ENCODE peak calls at places on chromosomes 16 and 17, in ten cellular contexts. H is H1, V is neural crest cell, B is ovary, X is stomach, I is GM13977, L is tibial nerve, R is PC-3, O is hepatocyte, Q is NB4. Y is an unnamed sample.
A peak's percentile ranks its signal among the peaks of the same experiment; 100 is the strongest.

GRCh38 chr17:29032798-29033197 is 10.1 kb upstream of the PIPOX start:
- DNase-seq in H (no peak), V (no peak), B (no peak), X (no peak), I (no peak), L (no peak), R (no peak), O (no peak), Q (no peak), Y (no peak)

GRCh38 chr17:34386343-34386924 is 23.4 kb upstream of the CCL1 start:
- DNase-seq in H (no peak), V (no peak), B (no peak), X (no peak), I (no peak), L (no peak), R (no peak), O (no peak), Q (no peak), Y (no peak)

GRCh38 chr17:56083475-56083874 is 69.8 kb upstream of the ANKFN1 start:
- DNase-seq in H (no peak), V (no peak), B (no peak), X (no peak), I (no peak), L (no peak), R (no peak), O (no peak), Q (no peak), Y (no peak)

GRCh38 chr17:55660171-55660886 is 62.3 kb downstream of the TMEM100 start:
- DNase-seq in H (no peak), V (no peak), B (no peak), X (no peak), I (no peak), L (no peak), R (no peak), O (peak; percentile 46), Q (peak; percentile 75), Y (peak; percentile 12)

GRCh38 chr17:32490101-32490482 is 3.3 kb downstream of the CDK5R1 start:
- DNase-seq in H (no peak), V (no peak), B (no peak), X (no peak), I (no peak), L (no peak), R (no peak), O (no peak), Q (no peak), Y (no peak)

GRCh38 chr17:4554441-4554996 is 665 bp downstream of the MYBBP1A start:
- DNase-seq in H (no peak), V (no peak), B (peak; percentile 31), X (no peak), I (no peak), L (no peak), R (no peak), O (no peak), Q (no peak), Y (no peak)

GRCh38 chr16:6081320-6081976 is 983.9 kb upstream of the EEF2KMT start:
- DNase-seq in H (peak; percentile 15), V (peak; percentile 48), B (no peak), X (no peak), I (peak; percentile 11), L (no peak), R (peak; percentile 6), O (peak; percentile 46), Q (peak; percentile 57), Y (peak; percentile 0)

GRCh38 chr16:14562691-14563491 is 67.2 kb downstream of the PARN start:
- DNase-seq in H (no peak), V (no peak), B (no peak), X (peak; percentile 48), I (no peak), L (no peak), R (no peak), O (peak; percentile 56), Q (peak; percentile 11), Y (peak; percentile 84)

GRCh38 chr17:31560836-31561235 is 169.4 kb downstream of the RAB11FIP4 start:
- DNase-seq in H (no peak), V (no peak), B (no peak), X (no peak), I (no peak), L (no peak), R (peak; percentile 50), O (peak; percentile 26), Q (no peak), Y (no peak)

GRCh38 chr16:28091706-28092105 is 28.2 kb upstream of the GSG1L start:
- DNase-seq in H (no peak), V (no peak), B (no peak), X (no peak), I (no peak), L (no peak), R (no peak), O (no peak), Q (no peak), Y (no peak)

GRCh38 chr16:28089205-28089991 is 25.9 kb upstream of the GSG1L start:
- DNase-seq in H (no peak), V (no peak), B (no peak), X (no peak), I (no peak), L (no peak), R (no peak), O (no peak), Q (no peak), Y (no peak)

GRCh38 chr16:28092721-28093382 is 29.3 kb upstream of the GSG1L start:
- DNase-seq in H (peak; percentile 59), V (no peak), B (no peak), X (no peak), I (no peak), L (no peak), R (no peak), O (no peak), Q (no peak), Y (no peak)

GRCh38 chr16:28089992-28090365 is 26.5 kb upstream of the GSG1L start:
- DNase-seq in H (no peak), V (no peak), B (no peak), X (no peak), I (no peak), L (no peak), R (no peak), O (no peak), Q (no peak), Y (no peak)

GRCh38 chr16:28090646-28091377 is 27.3 kb upstream of the GSG1L start:
- DNase-seq in H (peak; percentile 66), V (no peak), B (no peak), X (no peak), I (no peak), L (no peak), R (peak; percentile 36), O (no peak), Q (no peak), Y (no peak)
- TF ChIP-seq CTCF in H (peak; percentile 82), V (peak; percentile 18), B (no peak), X (no peak), I (no peak), L (no peak), R (peak; percentile 38), O (no peak), Q (no peak), Y (peak; percentile 12)

DNA sequence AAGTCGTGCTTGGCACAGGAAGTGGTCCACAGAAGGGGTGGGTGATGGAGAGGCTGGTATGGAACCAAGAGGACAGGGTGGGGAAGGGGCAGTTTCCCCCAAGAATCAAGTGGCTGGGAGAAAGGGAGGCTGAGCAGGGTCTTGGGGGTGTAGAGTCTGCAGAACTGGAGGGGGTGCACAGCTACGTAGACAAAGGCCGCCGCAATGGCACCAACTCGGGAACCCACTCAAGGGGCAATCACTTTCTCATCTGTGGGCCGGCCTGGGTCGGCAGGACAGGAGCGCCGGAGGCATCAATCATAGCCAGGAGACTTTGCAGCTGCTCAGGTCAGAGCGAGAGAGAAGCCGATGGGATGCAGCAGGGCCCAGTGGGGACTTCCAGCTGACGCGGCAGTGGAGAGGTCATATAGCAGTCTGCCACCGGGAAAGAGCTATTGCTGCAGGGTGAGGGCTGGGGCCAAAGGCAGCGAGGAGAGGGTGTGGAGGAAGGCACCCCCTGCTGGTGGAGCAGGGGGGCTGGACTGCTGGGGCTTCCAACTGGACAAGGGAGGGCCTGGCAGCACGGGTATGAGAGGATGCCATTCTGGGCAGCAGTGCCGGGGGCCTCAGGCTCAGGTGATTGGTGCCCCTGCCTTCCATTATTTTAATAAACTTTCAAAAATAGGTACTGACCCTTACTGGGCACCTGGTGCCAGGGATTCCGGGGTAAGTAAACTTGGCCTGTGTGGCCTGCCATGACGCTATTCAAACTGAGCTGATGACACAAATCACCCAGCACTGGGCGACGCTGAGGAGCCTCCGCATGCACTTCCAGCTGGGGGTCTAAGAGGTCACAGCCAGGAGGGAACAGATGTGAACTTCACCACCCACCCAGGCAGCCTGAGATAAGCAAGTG is 52.5 kb upstream of the MTSS2 start:
- DNase-seq in H (peak; percentile 44), V (peak; percentile 6), B (peak; percentile 61), X (peak; percentile 43), I (peak; percentile 55), L (no peak), R (peak; percentile 46), O (peak; percentile 66), Q (peak; percentile 88), Y (peak; percentile 63)
- TF ChIP-seq CTCF in H (peak; percentile 71), V (peak; percentile 65), B (no peak), X (peak; percentile 55), I (peak; percentile 49), L (peak; percentile 69), R (peak; percentile 55), O (peak; percentile 53), Q (peak; percentile 92), Y (peak; percentile 60)

DNA sequence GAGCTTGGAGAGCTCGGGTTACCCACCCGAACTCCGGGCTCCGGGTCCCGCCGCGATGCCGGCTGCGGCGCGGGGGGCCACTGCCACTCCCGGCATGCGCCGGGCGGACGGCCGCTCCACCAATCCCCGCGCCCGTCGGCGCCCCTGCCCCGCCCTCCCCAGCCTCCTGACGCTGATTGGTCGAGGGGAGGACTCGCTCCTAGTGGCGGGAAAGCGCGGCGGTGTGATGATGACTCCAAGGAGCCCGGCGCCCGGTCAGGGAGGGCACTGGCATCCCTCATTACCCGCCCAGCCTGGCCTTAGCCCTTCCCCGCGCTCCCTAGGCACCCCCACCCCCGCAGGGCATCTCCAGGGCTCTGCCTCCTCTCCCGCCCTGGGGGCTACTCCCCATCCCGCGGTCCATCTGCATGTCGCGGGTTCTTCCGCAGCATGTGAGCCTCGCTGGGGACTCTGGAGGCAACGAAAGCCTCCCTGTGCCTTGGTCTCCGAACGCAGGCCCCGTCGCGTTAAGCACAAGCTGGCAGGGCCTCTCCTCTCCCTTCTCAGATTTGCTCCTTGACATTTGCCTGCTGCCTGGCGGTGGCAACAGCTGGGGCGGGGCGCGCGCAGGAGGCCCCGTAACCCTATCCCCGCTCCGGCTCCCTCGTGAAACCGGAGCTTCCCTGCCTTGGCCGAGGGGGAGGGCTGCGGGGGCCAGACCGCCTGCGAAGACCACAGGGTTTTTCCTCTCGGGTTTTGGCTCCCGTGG is 1.7 kb downstream of the ATP2A1 start:
- DNase-seq in H (peak; percentile 67), V (peak; percentile 83), B (peak; percentile 87), X (peak; percentile 89), I (peak; percentile 98), L (peak; percentile 76), R (peak; percentile 82), O (peak; percentile 95), Q (peak; percentile 78), Y (peak; percentile 82)
- TF ChIP-seq CTCF in H (no peak), V (no peak), B (no peak), X (no peak), I (no peak), L (peak; percentile 50), R (no peak), O (no peak), Q (no peak), Y (no peak)

DNA sequence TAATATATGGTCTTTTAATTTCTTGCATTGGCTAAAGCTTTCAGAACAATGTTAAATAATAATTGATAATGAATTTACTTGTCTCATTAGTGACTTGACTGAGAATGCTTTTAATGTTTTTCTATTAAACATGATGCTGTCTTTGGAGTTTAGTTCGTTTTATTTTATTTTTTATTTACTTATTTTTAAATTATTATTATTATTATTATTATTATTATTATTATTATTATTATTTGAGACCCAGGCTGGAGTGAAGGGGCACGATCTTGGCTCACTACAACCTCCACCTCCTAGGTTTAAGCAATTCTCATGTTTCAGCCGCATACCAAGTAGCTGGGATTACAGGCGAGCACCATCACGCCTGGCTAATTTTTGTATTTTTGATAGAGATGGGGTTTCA is 4.4 kb downstream of the OR3A3 start:
- DNase-seq in H (no peak), V (no peak), B (no peak), X (no peak), I (no peak), L (no peak), R (no peak), O (no peak), Q (no peak), Y (no peak)
- TF ChIP-seq CTCF in H (no peak), V (no peak), B (no peak), X (no peak), I (no peak), L (no peak), R (no peak), O (no peak), Q (no peak), Y (no peak)

Y was measured in MCF 10A.